ENCODE peak calls at places on chromosomes 1 and 21, in eight cellular contexts. C is AG09319, A is GM23338, X is astrocyte of the spinal cord, I is fibroblast of the aortic adventitia, Y is prostate gland, G is cardiac fibroblast, E is heart left ventricle. Q is an unnamed sample.

GRCh38 chr1:81695741-81696140 is 105.0 kb upstream of the ADGRL2 start:
- DNase-seq in I (peak; percentile 98), G (peak; percentile 96), E (peak; percentile 24), X (peak; percentile 74), C (no peak), Y (no peak), A (no peak), Q (peak; percentile 69)

GRCh38 chr1:100455478-100456072 is 82.4 kb upstream of the GPR88 start:
- DNase-seq in I (peak; percentile 41), A (no peak), Y (no peak), G (peak; percentile 25), X (peak; percentile 29), C (no peak), E (no peak), Q (peak; percentile 5)

GRCh38 chr1:242211254-242212022 is 212.5 kb upstream of the MAP1LC3C start:
- DNase-seq in Y (no peak), I (no peak), A (peak; percentile 63), E (no peak), X (no peak), G (no peak), C (no peak), Q (no peak)

GRCh38 chr1:91764471-91765115 is 121.4 kb downstream of the TGFBR3 start:
- DNase-seq in I (no peak), E (no peak), Y (no peak), C (no peak), X (no peak), A (peak; percentile 67), G (no peak), Q (no peak)

GRCh38 chr1:244075247-244075722 is 24.2 kb downstream of the ZBTB18 start:
- DNase-seq in E (no peak), X (no peak), I (no peak), Y (no peak), G (no peak), A (peak; percentile 39), C (no peak), Q (no peak)

GRCh38 chr1:9628541-9629444 is 22.7 kb upstream of the PIK3CD start:
- DNase-seq in A (no peak), X (no peak), Y (no peak), E (no peak), G (no peak), C (no peak), I (no peak), Q (no peak)

GRCh38 chr1:57279909-57280666 is 143.8 kb downstream of the DAB1 start:
- DNase-seq in C (no peak), A (peak; percentile 20), Y (peak; percentile 33), E (no peak), X (peak; percentile 1), G (no peak), I (no peak), Q (no peak)

GRCh38 chr1:20678599-20678998 is 17.4 kb upstream of the DDOST start:
- DNase-seq in X (no peak), A (no peak), G (no peak), C (no peak), E (no peak), Y (no peak), I (no peak), Q (no peak)

GRCh38 chr1:206890690-206891089 is 6.6 kb upstream of the IL24 start:
- DNase-seq in Y (no peak), G (peak; percentile 94), I (peak; percentile 65), X (peak; percentile 35), C (no peak), E (no peak), A (no peak), Q (peak; percentile 35)

GRCh38 chr1:38027201-38028104 is 14.9 kb downstream of the UTP11 start:
- DNase-seq in E (no peak), I (no peak), X (no peak), G (no peak), A (no peak), Y (peak; percentile 87), C (no peak), Q (no peak)

GRCh38 chr1:203129501-203130231 is 2.1 kb downstream of the ADORA1 start:
- DNase-seq in Y (no peak), G (peak; percentile 18), C (no peak), I (no peak), X (no peak), A (no peak), E (peak; percentile 81), Q (no peak)

GRCh38 chr1:77347646-77348045 is 65.8 kb downstream of the AK5 start:
- DNase-seq in Y (no peak), I (peak; percentile 71), G (peak; percentile 86), A (peak; percentile 21), X (peak; percentile 76), E (no peak), C (no peak), Q (peak; percentile 96)

GRCh38 chr1:156726549-156727226 is 1.6 kb upstream of the METTL25B start:
- DNase-seq in I (peak; percentile 78), E (peak; percentile 45), A (peak; percentile 88), G (peak; percentile 79), C (no peak), Y (no peak), X (peak; percentile 60), Q (peak; percentile 59)

GRCh38 chr1:230011333-230012092 is 55.5 kb upstream of the GALNT2 start:
- DNase-seq in X (no peak), G (no peak), E (no peak), C (no peak), I (no peak), A (no peak), Y (no peak), Q (no peak)

GRCh38 chr1:200979574-200980451 is 43.7 kb downstream of the KIF21B start:
- DNase-seq in Y (no peak), A (peak; percentile 87), G (peak; percentile 10), I (no peak), X (no peak), E (no peak), C (no peak), Q (no peak)

GRCh38 chr1:63317007-63317813 is 5.2 kb upstream of the FOXD3 start:
- DNase-seq in I (peak; percentile 46), X (peak; percentile 42), E (no peak), Y (peak; percentile 61), A (peak; percentile 98), C (peak; percentile 18), G (peak; percentile 69), Q (no peak)

GRCh38 chr1:231939118-231939517 is 312.5 kb downstream of the DISC1 start:
- DNase-seq in Y (no peak), E (no peak), I (no peak), X (no peak), A (no peak), G (no peak), C (no peak), Q (no peak)

GRCh38 chr21:31497939-31498338 is 153.9 kb upstream of the TIAM1 start:
- DNase-seq in C (no peak), I (no peak), A (no peak), Y (no peak), X (no peak), E (no peak), G (no peak), Q (no peak)

GRCh38 chr1:153968000-153968363 is 280 bp downstream of the CREB3L4 start:
- DNase-seq in A (peak; percentile 79), Y (peak; percentile 89), I (no peak), X (no peak), C (no peak), E (no peak), G (no peak), Q (no peak)

GRCh38 chr1:185565314-185565713 is 168.9 kb upstream of the HMCN1 start:
- DNase-seq in E (peak; percentile 32), I (peak; percentile 62), X (peak; percentile 85), C (no peak), Y (peak; percentile 29), G (peak; percentile 55), A (no peak), Q (peak; percentile 75)

GRCh38 chr1:154557248-154557938 is 1.1 kb downstream of the UBE2Q1 start:
- DNase-seq in A (peak; percentile 10), E (no peak), X (no peak), C (no peak), Y (no peak), G (no peak), I (no peak), Q (no peak)

GRCh38 chr21:43939443-43940328 is 72.4 kb upstream of the TRAPPC10 start:
- DNase-seq in G (no peak), E (no peak), X (no peak), C (no peak), I (no peak), Y (no peak), A (no peak), Q (no peak)
- TF ChIP-seq CTCF in G (no peak), E (no peak), X (no peak), C (no peak), I (no peak), Y (no peak), A (peak; percentile 6), Q (no peak)

GRCh38 chr1:34547043-34547674 is 207.7 kb upstream of the GJB5 start:
- DNase-seq in C (no peak), A (peak; percentile 86), I (peak; percentile 5), E (no peak), G (no peak), Y (no peak), X (no peak), Q (no peak)
- TF ChIP-seq CTCF in C (no peak), A (peak; percentile 65), I (peak; percentile 21), E (no peak), G (no peak), Y (no peak), X (no peak), Q (no peak)

DNA sequence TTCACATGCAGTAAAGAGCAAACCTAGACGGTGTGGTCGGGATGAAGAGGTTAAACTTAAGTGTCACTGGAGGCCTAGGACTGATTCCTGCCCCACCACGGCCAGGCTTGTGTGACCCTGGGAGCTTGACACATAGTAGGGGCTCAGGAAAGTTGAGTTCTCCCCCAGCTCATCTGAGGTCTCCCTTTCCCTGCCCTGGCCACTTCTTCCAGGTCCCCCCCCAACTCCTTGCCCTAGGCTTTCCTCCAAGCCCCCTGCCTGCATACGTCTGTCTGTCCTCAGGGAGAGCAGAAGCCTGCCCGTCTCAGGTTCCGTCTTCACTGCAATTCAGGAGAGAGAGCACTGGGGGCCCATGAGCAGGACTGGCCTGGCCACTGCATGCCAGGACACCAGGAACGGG is 225.8 kb downstream of the PTPRU start:
- DNase-seq in X (no peak), G (no peak), Y (no peak), C (no peak), E (no peak), A (no peak), I (no peak), Q (no peak)
- TF ChIP-seq CTCF in X (no peak), G (no peak), Y (no peak), C (no peak), E (no peak), A (no peak), I (no peak), Q (no peak)

DNA sequence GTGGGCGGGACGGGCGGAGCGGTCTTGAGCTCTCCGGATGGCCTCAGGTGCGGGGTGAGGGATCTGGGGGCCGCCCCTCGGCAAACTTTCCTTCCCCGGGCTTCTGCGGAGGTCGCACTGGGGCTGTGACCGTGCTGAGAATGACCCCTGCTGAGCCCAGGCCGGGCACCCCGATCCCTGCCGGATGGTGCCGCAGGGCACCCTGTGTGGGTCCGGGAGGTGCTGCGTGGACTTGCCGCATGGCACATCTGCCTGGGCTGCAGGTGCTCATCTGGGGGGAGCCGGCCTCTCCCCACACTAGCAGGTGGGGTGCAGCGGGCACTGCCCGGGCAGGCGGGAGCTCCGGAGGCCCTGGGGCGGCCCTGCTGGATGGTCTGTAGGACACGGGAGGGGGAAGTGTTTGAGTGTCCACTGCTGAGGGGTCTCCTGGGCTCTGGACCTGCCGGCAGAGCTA is 31.8 kb upstream of the PEX10 start:
- DNase-seq in E (no peak), I (no peak), X (no peak), C (no peak), Y (no peak), A (no peak), G (no peak), Q (no peak)
- TF ChIP-seq CTCF in E (no peak), I (no peak), X (no peak), C (no peak), Y (no peak), A (no peak), G (no peak), Q (no peak)

GRCh38 chr1:66733348-66734017 is 18.8 kb upstream of the DYNLT5 start:
- DNase-seq in A (no peak), Y (no peak), C (no peak), G (no peak), E (no peak), X (no peak), I (peak; percentile 41), Q (no peak)
- TF ChIP-seq CTCF in A (no peak), Y (no peak), C (no peak), G (no peak), E (peak; percentile 10), X (no peak), I (no peak), Q (no peak)